ENCODE peak calls at places on chromosomes 11 and 22, in ten cellular contexts. P, C, E, X, K, F, U, Q, I and V are unnamed samples. For H3K27me3 and H3K79me2, the result is how much of the 10 kb centered on the place peaks cover.

GRCh38 chr22:48302657-48303359 is 1524.9 kb downstream of the BRD1 start:
- DNase-seq in U (no peak), I (no peak), K (no peak), F (no peak), P (no peak), C (no peak), E (no peak), Q (no peak), X (no peak), V (no peak)

GRCh38 chr22:37345863-37346514 is 63.7 kb downstream of the CYTH4 start:
- DNase-seq in E (no peak), Q (no peak), I (no peak), F (no peak), U (peak), P (peak), K (peak), C (no peak), X (no peak), V (no peak)

GRCh38 chr11:32317646-32318045 is 117.7 kb downstream of the WT1 start:
- DNase-seq in Q (no peak), U (no peak), C (no peak), E (no peak), F (no peak), X (no peak), K (no peak), I (no peak), P (no peak), V (no peak)

GRCh38 chr11:33375236-33375635 is 118.1 kb downstream of the HIPK3 start:
- DNase-seq in K (no peak), U (no peak), X (no peak), F (no peak), E (no peak), I (no peak), P (no peak), Q (peak), C (peak), V (no peak)

GRCh38 chr11:6650980-6651379 is 4.6 kb downstream of the DCHS1 start:
- DNase-seq in X (no peak), U (peak), I (peak), K (peak), E (no peak), Q (no peak), C (no peak), P (peak), F (no peak), V (no peak)

GRCh38 chr22:37218771-37219411 is 6.6 kb upstream of the SSTR3 start:
- DNase-seq in P (no peak), X (peak), F (no peak), U (no peak), Q (no peak), C (no peak), I (no peak), E (no peak), K (no peak), V (peak)

GRCh38 chr11:71062199-71062598 is 190.2 kb downstream of the SHANK2 start:
- DNase-seq in X (no peak), K (no peak), P (no peak), C (no peak), E (no peak), I (no peak), Q (peak), F (no peak), U (no peak), V (no peak)

GRCh38 chr11:29352273-29352672 is 664.6 kb downstream of the KCNA4 start:
- DNase-seq in F (no peak), U (no peak), P (peak), E (peak), K (no peak), Q (peak), I (no peak), X (no peak), C (no peak), V (no peak)

GRCh38 chr11:33463059-33463458 is 205.9 kb downstream of the HIPK3 start:
- DNase-seq in I (no peak), F (no peak), K (peak), U (peak), Q (no peak), C (no peak), P (peak), E (no peak), X (no peak), V (no peak)

GRCh38 chr11:32391965-32392553 is 43.3 kb downstream of the WT1 start:
- DNase-seq in X (no peak), Q (no peak), U (peak), K (peak), F (no peak), C (no peak), I (no peak), P (peak), E (no peak), V (no peak)

GRCh38 chr22:31496735-31497146 is 405 bp downstream of the SFI1 start:
- DNase-seq in U (peak), C (no peak), X (no peak), Q (no peak), I (no peak), E (no peak), F (no peak), P (no peak), K (no peak), V (peak)

GRCh38 chr11:69860796-69861445 is 41.7 kb upstream of the FGF3 start:
- DNase-seq in C (no peak), F (no peak), P (no peak), I (no peak), U (no peak), Q (no peak), K (no peak), E (no peak), X (no peak), V (no peak)

GRCh38 chr11:15897211-15897960 is 459.0 kb downstream of the SOX6 start:
- DNase-seq in F (no peak), P (peak), Q (no peak), K (peak), U (peak), C (peak), E (no peak), I (no peak), X (no peak), V (no peak)

GRCh38 chr11:79440451-79441158 is at the start of gene TENM4:
- DNase-seq in I (no peak), E (peak), C (no peak), Q (peak), P (peak), F (no peak), K (peak), X (peak), U (peak), V (peak)

GRCh38 chr11:123054301-123055065 is 7.5 kb downstream of the HSPA8 start:
- DNase-seq in F (no peak), K (peak), U (peak), Q (peak), I (peak), E (peak), C (peak), P (peak), X (peak), V (peak)

GRCh38 chr22:29443861-29444431 is 5.6 kb downstream of the RFPL1 start:
- DNase-seq in E (no peak), I (no peak), P (no peak), U (no peak), C (no peak), Q (peak), K (no peak), X (no peak), F (no peak), V (no peak)

GRCh38 chr11:17352925-17353227 is 1.3 kb downstream of the NCR3LG1 start:
- DNase-seq in I (peak), U (peak), F (no peak), X (peak), Q (peak), E (peak), P (peak), K (no peak), C (peak), V (peak)

GRCh38 chr11:44505591-44506054 is 59.8 kb upstream of the CD82 start:
- DNase-seq in K (peak), E (no peak), X (no peak), C (no peak), U (peak), I (no peak), F (no peak), P (peak), Q (no peak), V (no peak)

GRCh38 chr22:24805790-24806662 is at the start of gene SGSM1:
- DNase-seq in F (peak), E (peak), X (peak), C (peak), K (peak), U (peak), Q (peak), P (peak), I (peak), V (peak)

GRCh38 chr11:76329084-76329648 is 51.8 kb downstream of the THAP12 start:
- DNase-seq in P (peak), K (peak), F (no peak), I (no peak), Q (peak), X (no peak), U (no peak), C (no peak), E (peak), V (no peak)

DNA sequence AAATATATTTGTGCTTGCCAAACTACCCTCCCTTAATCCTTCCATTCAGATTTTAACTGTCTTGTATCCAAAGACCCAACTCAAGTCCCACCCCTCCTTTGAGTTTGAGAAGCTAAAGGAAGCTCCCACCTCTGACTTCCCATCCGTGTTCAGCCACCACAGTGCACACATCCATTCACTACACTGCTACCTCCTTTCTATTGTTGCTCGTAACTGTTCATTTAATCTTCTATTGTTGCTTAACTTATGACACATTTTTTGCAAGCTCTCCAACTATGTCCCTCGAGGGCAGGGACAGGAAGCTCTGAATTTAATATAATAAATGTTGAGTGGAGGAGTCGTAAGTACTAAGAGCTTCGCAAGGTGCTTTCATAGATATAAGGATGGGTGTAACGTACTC is 10.4 kb downstream of the LARGE1 start:
- DNase-seq in E (no peak), Q (no peak), K (no peak), U (peak), F (no peak), P (no peak), I (no peak), C (no peak), X (no peak), V (peak)
- H3K27me3 ChIP-seq in E (under half), Q (under half), K (under half), U (under half), F (under half), P (under half), I (under half), C (under half), X (under half), V (under half)

DNA sequence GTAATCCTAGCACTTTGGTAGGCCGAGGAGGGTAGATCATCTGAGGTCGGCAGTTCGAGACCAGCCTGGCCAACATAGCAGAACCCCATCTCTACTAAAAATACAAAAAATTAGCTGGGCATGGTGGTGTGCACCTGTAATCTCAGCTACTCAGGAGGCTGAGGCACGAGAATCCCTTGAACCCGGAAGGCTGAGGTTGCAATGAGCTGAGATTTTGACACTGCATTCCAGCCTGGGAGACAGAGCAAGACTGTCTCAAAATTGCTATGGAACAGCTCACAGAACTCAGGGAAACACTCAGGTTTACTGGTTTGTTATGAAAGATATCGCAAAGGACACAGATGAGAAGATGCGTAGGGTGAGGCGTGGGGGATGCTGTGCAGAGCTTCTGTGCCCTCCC is 2.7 kb downstream of the FAM118A start:
- DNase-seq in Q (no peak), X (no peak), E (no peak), K (no peak), P (no peak), U (no peak), I (no peak), C (no peak), F (no peak), V (no peak)
- H3K79me2 ChIP-seq in Q (half or more), X (half or more), E (under half), K (half or more), P (under half), U (under half), I (half or more), C (half or more), F (under half), V (half or more)

DNA sequence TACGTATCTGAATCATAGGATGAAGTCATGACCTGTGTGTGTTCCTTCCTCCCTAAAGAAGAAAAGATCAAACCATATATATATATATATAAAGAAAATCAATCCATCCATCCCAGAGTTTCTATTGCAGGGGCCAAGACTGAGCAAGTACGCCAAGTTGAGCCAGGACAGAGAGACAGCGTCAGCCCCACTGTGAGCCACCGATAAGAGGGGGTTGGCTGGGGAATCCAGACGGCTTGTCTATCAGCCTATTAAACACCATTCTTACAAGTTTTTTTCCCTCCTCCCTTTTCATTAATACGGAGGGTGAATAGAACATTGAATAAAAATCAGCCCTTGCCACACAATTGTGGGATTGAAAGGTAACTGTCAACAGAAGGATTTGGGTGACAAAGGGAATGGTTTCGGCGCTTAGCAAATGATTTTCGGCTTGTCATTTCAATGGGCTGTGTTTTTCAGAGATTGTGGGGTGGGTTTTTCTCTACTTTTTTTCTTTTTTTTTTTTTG is 243.9 kb downstream of the MN1 start:
- DNase-seq in E (no peak), Q (no peak), P (no peak), K (no peak), U (no peak), X (no peak), F (no peak), C (no peak), I (peak), V (no peak)
- H3K27me3 ChIP-seq in E (under half), Q (under half), P (under half), K (under half), U (under half), X (half or more), F (under half), C (under half), I (under half), V (under half)

GRCh38 chr22:23205330-23205729 is 25.0 kb downstream of the BCR start:
- DNase-seq in Q (no peak), K (no peak), X (no peak), I (no peak), E (no peak), P (no peak), F (no peak), U (no peak), C (no peak), V (no peak)
- H3K79me2 ChIP-seq in Q (half or more), K (half or more), X (half or more), I (half or more), E (half or more), P (under half), F (under half), U (half or more), C (half or more), V (under half)

DNA sequence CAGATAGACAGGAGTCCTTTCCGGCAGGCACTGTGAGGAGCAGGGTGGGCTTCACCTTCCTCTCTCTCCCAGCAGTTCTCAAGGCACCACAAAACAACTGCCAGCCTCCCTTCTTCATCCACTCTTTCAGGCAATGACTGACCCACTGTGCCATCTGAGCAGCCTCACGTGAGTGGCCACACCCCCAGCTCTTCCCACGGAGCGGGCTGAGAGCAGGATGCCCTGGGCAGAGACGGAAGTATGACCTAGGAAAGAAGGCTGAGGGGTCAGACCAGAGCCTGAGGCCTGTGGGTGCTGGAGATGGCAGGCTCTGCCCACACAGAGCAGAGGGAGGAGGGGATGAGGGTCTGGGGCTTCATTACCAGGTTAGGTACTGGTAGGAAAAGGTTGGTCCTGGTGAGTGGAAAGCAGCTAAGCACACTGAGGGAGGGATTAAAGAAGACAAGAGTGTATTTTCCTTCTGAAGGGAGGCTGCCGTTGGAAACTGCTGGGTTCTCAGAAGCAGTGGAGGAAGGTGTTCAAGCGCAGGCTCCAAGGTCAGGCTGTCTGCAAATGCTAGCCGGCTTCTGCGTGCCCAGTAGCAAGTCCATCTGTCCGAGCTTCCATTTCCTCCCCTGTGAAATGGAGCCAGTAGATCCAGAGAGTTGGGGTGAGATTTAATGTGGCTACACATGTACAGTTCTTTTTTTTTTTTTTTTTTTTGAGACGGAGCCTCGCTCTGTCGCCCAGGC is 4.6 kb downstream of the NLRP6 start:
- DNase-seq in U (no peak), I (no peak), F (no peak), Q (no peak), X (no peak), E (no peak), C (no peak), K (no peak), P (no peak), V (no peak)
- H3K27me3 ChIP-seq in U (half or more), I (under half), F (under half), Q (half or more), X (under half), E (under half), C (under half), K (half or more), P (half or more), V (under half)

GRCh38 chr11:83033367-83033766 is 38.3 kb downstream of the RAB30 start:
- DNase-seq in E (no peak), K (no peak), Q (no peak), P (no peak), X (peak), C (no peak), F (no peak), I (no peak), U (no peak), V (peak)
- H3K79me2 ChIP-seq in E (under half), K (half or more), Q (under half), P (under half), X (half or more), C (under half), F (under half), I (under half), U (half or more), V (half or more)

GRCh38 chr11:61581931-61582330 is 1.1 kb upstream of the SYT7 start:
- DNase-seq in X (no peak), P (no peak), E (no peak), C (no peak), F (no peak), Q (no peak), K (no peak), I (no peak), U (no peak), V (no peak)

GRCh38 chr11:61587541-61587941 is 6.7 kb upstream of the SYT7 start:
- DNase-seq in Q (peak), X (no peak), U (peak), F (no peak), I (peak), E (peak), P (peak), K (no peak), C (no peak), V (no peak)

GRCh38 chr11:61587951-61588695 is 7.2 kb upstream of the SYT7 start:
- DNase-seq in F (no peak), U (peak), E (peak), I (peak), K (no peak), X (no peak), P (no peak), C (peak), Q (peak), V (peak)

GRCh38 chr11:61586792-61587430 is 6.0 kb upstream of the SYT7 start:
- DNase-seq in E (peak), F (no peak), X (no peak), C (peak), P (no peak), I (no peak), U (no peak), Q (peak), K (no peak), V (no peak)

GRCh38 chr11:61585115-61585514 is 4.2 kb upstream of the SYT7 start:
- DNase-seq in C (no peak), P (no peak), U (no peak), I (no peak), K (no peak), Q (no peak), E (no peak), F (no peak), X (no peak), V (no peak)
- H3K27me3 ChIP-seq in C (under half), P (under half), U (under half), I (under half), K (under half), Q (half or more), E (half or more), F (under half), X (half or more), V (under half)